ENCODE peak calls at places on chromosomes 1 and 21, in six cellular contexts. One of them, this sample, is unnamed.
A peak's percentile ranks its signal among the peaks of the same experiment; 100 is the strongest.

GRCh38 chr1:183093821-183094287 is 70.6 kb downstream of the LAMC1 start:
- DNase-seq in cardiac fibroblast: peak; percentile 70
- DNase-seq in aorta: no peak
- DNase-seq in NB4: no peak
- DNase-seq in lower leg skin: no peak
- DNase-seq in CD4-positive, CD25-positive, alpha-beta regulatory T cell: no peak
- DNase-seq in this sample: no peak

GRCh38 chr21:36388076-36388475 is 2.9 kb downstream of the CHAF1B start:
- DNase-seq in cardiac fibroblast: no peak
- DNase-seq in aorta: no peak
- DNase-seq in NB4: no peak
- DNase-seq in lower leg skin: no peak
- DNase-seq in CD4-positive, CD25-positive, alpha-beta regulatory T cell: no peak
- DNase-seq in this sample: no peak

GRCh38 chr1:209427811-209428210 is 155.7 kb upstream of the CAMK1G start:
- DNase-seq in cardiac fibroblast: no peak
- DNase-seq in aorta: no peak
- DNase-seq in NB4: no peak
- DNase-seq in lower leg skin: peak; percentile 51
- DNase-seq in CD4-positive, CD25-positive, alpha-beta regulatory T cell: no peak
- DNase-seq in this sample: no peak

GRCh38 chr1:27789511-27790154 is 16.6 kb downstream of the STX12 start:
- DNase-seq in cardiac fibroblast: peak; percentile 77
- DNase-seq in aorta: no peak
- DNase-seq in NB4: peak; percentile 51
- DNase-seq in lower leg skin: no peak
- DNase-seq in CD4-positive, CD25-positive, alpha-beta regulatory T cell: no peak
- DNase-seq in this sample: no peak

GRCh38 chr1:178011101-178011828 is 41.4 kb upstream of the SEC16B start:
- DNase-seq in cardiac fibroblast: peak; percentile 81
- DNase-seq in aorta: no peak
- DNase-seq in NB4: no peak
- DNase-seq in lower leg skin: no peak
- DNase-seq in CD4-positive, CD25-positive, alpha-beta regulatory T cell: no peak
- DNase-seq in this sample: no peak

GRCh38 chr1:12594966-12595838 is 22.8 kb downstream of the DHRS3 start:
- DNase-seq in cardiac fibroblast: no peak
- DNase-seq in aorta: peak; percentile 91
- DNase-seq in NB4: no peak
- DNase-seq in lower leg skin: peak; percentile 61
- DNase-seq in CD4-positive, CD25-positive, alpha-beta regulatory T cell: no peak
- DNase-seq in this sample: no peak

GRCh38 chr1:6761338-6761737 is 23.9 kb upstream of the CAMTA1 start:
- DNase-seq in cardiac fibroblast: no peak
- DNase-seq in aorta: no peak
- DNase-seq in NB4: no peak
- DNase-seq in lower leg skin: no peak
- DNase-seq in CD4-positive, CD25-positive, alpha-beta regulatory T cell: no peak
- DNase-seq in this sample: no peak

GRCh38 chr1:193335797-193336428 is 149.5 kb upstream of the B3GALT2 start:
- DNase-seq in cardiac fibroblast: peak; percentile 70
- DNase-seq in aorta: no peak
- DNase-seq in NB4: no peak
- DNase-seq in lower leg skin: no peak
- DNase-seq in CD4-positive, CD25-positive, alpha-beta regulatory T cell: no peak
- DNase-seq in this sample: no peak

GRCh38 chr1:246705368-246705767 is 18.8 kb upstream of the SCCPDH start:
- DNase-seq in cardiac fibroblast: peak; percentile 96
- DNase-seq in aorta: no peak
- DNase-seq in NB4: no peak
- DNase-seq in lower leg skin: no peak
- DNase-seq in CD4-positive, CD25-positive, alpha-beta regulatory T cell: no peak
- DNase-seq in this sample: no peak

GRCh38 chr1:168264296-168264695 is 16.4 kb upstream of the TBX19 start:
- DNase-seq in cardiac fibroblast: no peak
- DNase-seq in aorta: no peak
- DNase-seq in NB4: peak; percentile 5
- DNase-seq in lower leg skin: no peak
- DNase-seq in CD4-positive, CD25-positive, alpha-beta regulatory T cell: no peak
- DNase-seq in this sample: no peak

GRCh38 chr21:46045154-46045553 is 52.8 kb upstream of the COL6A2 start:
- DNase-seq in cardiac fibroblast: no peak
- DNase-seq in aorta: no peak
- DNase-seq in NB4: no peak
- DNase-seq in lower leg skin: no peak
- DNase-seq in CD4-positive, CD25-positive, alpha-beta regulatory T cell: no peak
- DNase-seq in this sample: no peak

GRCh38 chr21:36830041-36830440 is 131.1 kb downstream of the SIM2 start:
- DNase-seq in cardiac fibroblast: no peak
- DNase-seq in aorta: no peak
- DNase-seq in NB4: no peak
- DNase-seq in lower leg skin: no peak
- DNase-seq in CD4-positive, CD25-positive, alpha-beta regulatory T cell: no peak
- DNase-seq in this sample: no peak

GRCh38 chr1:188128761-188129160 is 1300.0 kb downstream of the PLA2G4A start:
- DNase-seq in cardiac fibroblast: peak; percentile 3
- DNase-seq in aorta: peak; percentile 51
- DNase-seq in NB4: no peak
- DNase-seq in lower leg skin: no peak
- DNase-seq in CD4-positive, CD25-positive, alpha-beta regulatory T cell: no peak
- DNase-seq in this sample: no peak

DNA sequence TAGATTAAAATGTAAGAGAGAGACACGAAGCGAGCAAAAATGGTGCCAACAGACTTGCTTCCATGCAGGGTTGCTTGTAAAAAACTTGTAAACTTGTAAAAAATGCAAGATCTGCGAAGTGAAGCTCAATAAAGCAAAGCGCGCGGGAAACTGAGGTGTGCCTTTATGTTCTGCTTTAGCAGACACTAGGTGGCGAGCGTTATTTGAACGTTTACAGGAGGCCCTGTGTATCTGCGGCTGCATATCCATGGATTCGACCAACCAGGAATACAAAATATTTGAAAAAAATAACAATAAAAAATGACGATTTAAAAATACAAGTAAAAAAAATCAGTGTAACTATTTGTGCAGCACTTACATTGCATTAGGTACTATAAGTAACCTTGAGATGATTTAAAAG is 1.5 kb downstream of the UBE2G2 start:
- DNase-seq in cardiac fibroblast: peak; percentile 72
- DNase-seq in aorta: no peak
- DNase-seq in NB4: peak; percentile 56
- DNase-seq in lower leg skin: no peak
- DNase-seq in CD4-positive, CD25-positive, alpha-beta regulatory T cell: no peak
- DNase-seq in this sample: peak; percentile 74
- H3K4me3 ChIP-seq in cardiac fibroblast: peak overlapping the region; percentile 11
- H3K4me3 ChIP-seq in aorta: no peak overlapping the region
- H3K4me3 ChIP-seq in NB4: peak overlapping the region; percentile 92
- H3K4me3 ChIP-seq in lower leg skin: no peak overlapping the region
- H3K4me3 ChIP-seq in CD4-positive, CD25-positive, alpha-beta regulatory T cell: peak overlapping the region; percentile 85
- H3K4me3 ChIP-seq in this sample: peak overlapping the region; percentile 87

GRCh38 chr1:44050261-44050660 is 19.0 kb upstream of the SLC6A9 start:
- DNase-seq in cardiac fibroblast: peak; percentile 71
- DNase-seq in aorta: no peak
- DNase-seq in NB4: no peak
- DNase-seq in lower leg skin: no peak
- DNase-seq in CD4-positive, CD25-positive, alpha-beta regulatory T cell: no peak
- DNase-seq in this sample: no peak

GRCh38 chr1:44045064-44045463 is 13.8 kb upstream of the SLC6A9 start:
- DNase-seq in cardiac fibroblast: no peak
- DNase-seq in aorta: no peak
- DNase-seq in NB4: no peak
- DNase-seq in lower leg skin: no peak
- DNase-seq in CD4-positive, CD25-positive, alpha-beta regulatory T cell: no peak
- DNase-seq in this sample: no peak

GRCh38 chr1:44047131-44047530 is 15.9 kb upstream of the SLC6A9 start:
- DNase-seq in cardiac fibroblast: peak; percentile 85
- DNase-seq in aorta: no peak
- DNase-seq in NB4: no peak
- DNase-seq in lower leg skin: no peak
- DNase-seq in CD4-positive, CD25-positive, alpha-beta regulatory T cell: no peak
- DNase-seq in this sample: no peak

GRCh38 chr1:44049839-44050238 is 18.6 kb upstream of the SLC6A9 start:
- DNase-seq in cardiac fibroblast: peak; percentile 97
- DNase-seq in aorta: no peak
- DNase-seq in NB4: no peak
- DNase-seq in lower leg skin: no peak
- DNase-seq in CD4-positive, CD25-positive, alpha-beta regulatory T cell: no peak
- DNase-seq in this sample: no peak

GRCh38 chr1:44048816-44049215 is 17.6 kb upstream of the SLC6A9 start:
- DNase-seq in cardiac fibroblast: peak; percentile 87
- DNase-seq in aorta: no peak
- DNase-seq in NB4: no peak
- DNase-seq in lower leg skin: no peak
- DNase-seq in CD4-positive, CD25-positive, alpha-beta regulatory T cell: no peak
- DNase-seq in this sample: no peak
- H3K4me3 ChIP-seq in cardiac fibroblast: no peak overlapping the region
- H3K4me3 ChIP-seq in aorta: no peak overlapping the region
- H3K4me3 ChIP-seq in NB4: no peak overlapping the region
- H3K4me3 ChIP-seq in lower leg skin: no peak overlapping the region
- H3K4me3 ChIP-seq in CD4-positive, CD25-positive, alpha-beta regulatory T cell: no peak overlapping the region
- H3K4me3 ChIP-seq in this sample: no peak overlapping the region

DNA sequence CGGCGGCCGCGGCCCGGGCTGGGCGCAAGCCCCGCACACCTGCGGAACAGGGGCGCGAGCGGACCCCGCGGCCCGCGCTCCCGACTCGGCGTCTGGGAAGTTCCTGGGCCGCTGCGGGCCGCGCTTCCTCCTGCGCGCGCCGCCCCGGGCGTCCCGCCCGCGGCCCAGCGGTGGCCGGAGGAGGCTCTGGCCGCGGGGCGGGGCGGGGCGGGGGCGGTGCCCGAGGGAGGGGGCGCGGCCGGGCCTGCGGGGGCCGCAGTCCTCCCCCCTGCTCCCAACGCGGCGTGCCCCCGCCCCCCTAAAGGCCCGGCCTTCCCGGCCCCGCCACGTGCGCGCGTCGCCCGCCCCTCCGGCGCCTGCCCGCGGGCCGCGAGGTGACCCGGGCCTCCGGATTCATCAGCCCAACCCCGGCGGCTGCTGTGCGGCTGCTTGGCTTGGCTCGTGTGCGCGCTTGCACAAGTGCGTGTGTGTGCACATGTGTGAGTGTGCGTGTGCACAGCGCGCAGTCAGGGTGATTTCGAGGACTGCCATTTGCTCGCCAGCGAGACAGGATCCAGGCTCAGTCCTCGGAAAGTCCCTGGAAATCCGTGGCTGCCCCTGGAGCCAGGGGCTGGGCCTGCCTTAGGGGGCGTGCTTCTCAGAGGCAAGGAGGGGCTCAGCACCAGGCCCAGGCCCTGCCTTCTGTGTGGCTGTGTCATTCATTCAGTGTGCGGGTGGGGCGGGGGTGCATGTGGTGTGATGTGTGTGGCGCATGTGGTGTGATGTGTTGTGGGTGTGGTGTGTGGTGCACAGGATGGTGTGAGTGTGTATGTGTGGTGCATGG is at the start of gene C2CD2:
- DNase-seq in cardiac fibroblast: peak; percentile 65
- DNase-seq in aorta: peak; percentile 92
- DNase-seq in NB4: peak; percentile 77
- DNase-seq in lower leg skin: no peak
- DNase-seq in CD4-positive, CD25-positive, alpha-beta regulatory T cell: no peak
- DNase-seq in this sample: no peak
- H3K4me3 ChIP-seq in cardiac fibroblast: peak within 1 kb of the TSS; percentile 65
- H3K4me3 ChIP-seq in aorta: peak within 1 kb of the TSS; percentile 78
- H3K4me3 ChIP-seq in NB4: peak within 1 kb of the TSS; percentile 40
- H3K4me3 ChIP-seq in lower leg skin: peak within 1 kb of the TSS; percentile 41
- H3K4me3 ChIP-seq in CD4-positive, CD25-positive, alpha-beta regulatory T cell: no peak within 1 kb of the TSS
- H3K4me3 ChIP-seq in this sample: no peak within 1 kb of the TSS

GRCh38 chr1:3610823-3611169 is 512 bp downstream of the MEGF6 start:
- DNase-seq in cardiac fibroblast: no peak
- DNase-seq in aorta: no peak
- DNase-seq in NB4: no peak
- DNase-seq in lower leg skin: no peak
- DNase-seq in CD4-positive, CD25-positive, alpha-beta regulatory T cell: no peak
- DNase-seq in this sample: no peak
- H3K4me3 ChIP-seq in cardiac fibroblast: peak overlapping the region; percentile 22
- H3K4me3 ChIP-seq in aorta: no peak overlapping the region
- H3K4me3 ChIP-seq in NB4: peak overlapping the region; percentile 38
- H3K4me3 ChIP-seq in lower leg skin: no peak overlapping the region
- H3K4me3 ChIP-seq in CD4-positive, CD25-positive, alpha-beta regulatory T cell: no peak overlapping the region
- H3K4me3 ChIP-seq in this sample: peak overlapping the region; percentile 39

GRCh38 chr1:167088746-167089417 is 1.3 kb downstream of the GPA33 start:
- DNase-seq in cardiac fibroblast: no peak
- DNase-seq in aorta: no peak
- DNase-seq in NB4: no peak
- DNase-seq in lower leg skin: no peak
- DNase-seq in CD4-positive, CD25-positive, alpha-beta regulatory T cell: no peak
- DNase-seq in this sample: no peak
- H3K4me3 ChIP-seq in cardiac fibroblast: no peak overlapping the region
- H3K4me3 ChIP-seq in aorta: no peak overlapping the region
- H3K4me3 ChIP-seq in NB4: no peak overlapping the region
- H3K4me3 ChIP-seq in lower leg skin: no peak overlapping the region
- H3K4me3 ChIP-seq in CD4-positive, CD25-positive, alpha-beta regulatory T cell: peak overlapping the region; percentile 75
- H3K4me3 ChIP-seq in this sample: no peak overlapping the region

DNA sequence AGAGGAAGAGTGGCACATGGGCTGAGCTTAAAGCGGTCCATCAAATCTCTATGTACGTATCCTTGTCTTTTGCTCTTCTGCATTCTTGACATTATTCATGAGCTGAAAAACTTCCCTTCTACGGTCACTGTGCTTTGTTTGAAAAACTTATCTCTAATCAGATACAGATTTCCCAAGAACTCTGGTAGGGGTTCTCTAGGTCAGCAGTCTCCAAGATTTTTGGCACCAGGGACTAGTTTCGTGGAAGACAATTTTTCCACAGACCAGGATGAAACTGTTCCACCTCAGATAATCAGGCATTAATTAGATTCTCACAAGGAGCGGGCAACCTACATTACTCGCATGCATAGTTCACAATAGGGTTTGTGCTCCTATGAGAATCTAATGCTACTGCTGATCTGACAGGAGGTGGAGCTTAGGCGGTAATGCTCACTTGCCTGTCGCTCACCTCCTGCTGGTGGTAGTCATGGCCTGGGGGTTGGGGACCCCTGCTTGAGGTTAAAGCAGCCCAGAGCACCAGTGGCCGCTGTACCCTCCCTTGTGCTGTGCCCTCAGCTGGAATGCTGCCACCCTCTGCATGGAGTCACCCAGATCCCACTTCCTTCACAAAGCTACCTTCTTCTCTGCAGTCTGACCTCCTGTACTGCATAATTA is 30.7 kb downstream of the AK2 start:
- DNase-seq in cardiac fibroblast: no peak
- DNase-seq in aorta: no peak
- DNase-seq in NB4: no peak
- DNase-seq in lower leg skin: no peak
- DNase-seq in CD4-positive, CD25-positive, alpha-beta regulatory T cell: no peak
- DNase-seq in this sample: no peak
- H3K4me3 ChIP-seq in cardiac fibroblast: no peak overlapping the region
- H3K4me3 ChIP-seq in aorta: no peak overlapping the region
- H3K4me3 ChIP-seq in NB4: no peak overlapping the region
- H3K4me3 ChIP-seq in lower leg skin: no peak overlapping the region
- H3K4me3 ChIP-seq in CD4-positive, CD25-positive, alpha-beta regulatory T cell: no peak overlapping the region
- H3K4me3 ChIP-seq in this sample: no peak overlapping the region